ENCODE peak calls at places on chromosomes 16 and 17, in seven cellular contexts. V, J, U, Y, Q, M and L are unnamed samples.

GRCh38 chr16:8921626-8921984 is 39.5 kb downstream of the LITAFD start:
- DNase-seq in V (no peak), J (no peak), U (no peak), Y (no peak), Q (no peak), M (no peak), L (no peak)

GRCh38 chr17:44977740-44978584 is 9.9 kb upstream of the C1QL1 start:
- DNase-seq in V (no peak), J (no peak), U (no peak), Y (no peak), Q (no peak), M (no peak), L (no peak)

GRCh38 chr16:13793788-13794461 is 126.0 kb upstream of the ERCC4 start:
- DNase-seq in V (no peak), J (no peak), U (no peak), Y (no peak), Q (no peak), M (no peak), L (no peak)

GRCh38 chr17:63998721-63999679 is 849 bp downstream of the PRR29 start:
- DNase-seq in V (no peak), J (no peak), U (no peak), Y (no peak), Q (no peak), M (peak; percentile 24), L (no peak)

GRCh38 chr16:57633383-57634064 is 5.1 kb downstream of the ADGRG1 start:
- DNase-seq in V (no peak), J (no peak), U (no peak), Y (no peak), Q (no peak), M (no peak), L (no peak)

GRCh38 chr17:76670020-76670707 is 26.6 kb upstream of the ST6GALNAC1 start:
- DNase-seq in V (no peak), J (no peak), U (no peak), Y (no peak), Q (no peak), M (no peak), L (no peak)

GRCh38 chr17:83079766-83080616 is 582 bp downstream of the METRNL start:
- DNase-seq in V (no peak), J (no peak), U (no peak), Y (no peak), Q (no peak), M (no peak), L (no peak)

GRCh38 chr17:75396025-75396424 is 9.5 kb downstream of the GRB2 start:
- DNase-seq in V (no peak), J (no peak), U (no peak), Y (no peak), Q (no peak), M (no peak), L (no peak)

GRCh38 chr16:19046062-19046461 is 21.4 kb upstream of the COQ7 start:
- DNase-seq in V (no peak), J (no peak), U (no peak), Y (no peak), Q (no peak), M (no peak), L (no peak)

GRCh38 chr17:78669256-78669974 is 92.2 kb upstream of the DNAH17 start:
- DNase-seq in V (no peak), J (no peak), U (no peak), Y (no peak), Q (no peak), M (no peak), L (no peak)

GRCh38 chr16:27611340-27611739 is 61.4 kb downstream of the KATNIP start:
- DNase-seq in V (no peak), J (no peak), U (no peak), Y (no peak), Q (no peak), M (no peak), L (no peak)

GRCh38 chr16:54284319-54284930 is 2.2 kb downstream of the IRX3 start:
- DNase-seq in V (no peak), J (no peak), U (no peak), Y (no peak), Q (no peak), M (no peak), L (no peak)

GRCh38 chr17:51013322-51013721 is 107.3 kb downstream of the SPAG9 start:
- DNase-seq in V (no peak), J (no peak), U (no peak), Y (no peak), Q (no peak), M (no peak), L (no peak)

GRCh38 chr17:77827461-77827968 is 131.0 kb upstream of the TNRC6C start:
- DNase-seq in V (no peak), J (no peak), U (no peak), Y (no peak), Q (no peak), M (no peak), L (no peak)

GRCh38 chr17:32486091-32486700 is 597 bp upstream of the CDK5R1 start:
- DNase-seq in V (peak; percentile 33), J (no peak), U (peak; percentile 84), Y (peak; percentile 73), Q (peak; percentile 58), M (peak; percentile 70), L (no peak)

GRCh38 chr17:60355663-60356594 is 36.0 kb downstream of the USP32 start:
- DNase-seq in V (no peak), J (peak; percentile 54), U (no peak), Y (no peak), Q (no peak), M (no peak), L (no peak)

GRCh38 chr17:6402258-6402657 is 32.7 kb downstream of the AIPL1 start:
- DNase-seq in V (no peak), J (no peak), U (no peak), Y (no peak), Q (no peak), M (no peak), L (no peak)

GRCh38 chr16:82867425-82867824 is 240.7 kb downstream of the CDH13 start:
- DNase-seq in V (no peak), J (no peak), U (no peak), Y (peak; percentile 79), Q (no peak), M (no peak), L (no peak)

GRCh38 chr17:65794572-65794971 is 233.1 kb upstream of the AXIN2 start:
- DNase-seq in V (no peak), J (no peak), U (no peak), Y (peak; percentile 34), Q (peak; percentile 61), M (no peak), L (no peak)

GRCh38 chr16:82033006-82033405 is 2.0 kb upstream of the HSD17B2 start:
- DNase-seq in V (no peak), J (no peak), U (no peak), Y (no peak), Q (no peak), M (no peak), L (no peak)

GRCh38 chr17:73397856-73398540 is 86.2 kb upstream of the CDC42EP4 start:
- DNase-seq in V (no peak), J (no peak), U (no peak), Y (no peak), Q (no peak), M (no peak), L (no peak)

GRCh38 chr17:7214300-7215135 is 5.1 kb downstream of the DLG4 start:
- DNase-seq in V (peak; percentile 88), J (peak; percentile 100), U (peak; percentile 97), Y (peak; percentile 97), Q (peak; percentile 97), M (peak; percentile 97), L (peak; percentile 92)

GRCh38 chr17:39359994-39360393 is 41.4 kb downstream of the FBXL20 start:
- DNase-seq in V (no peak), J (no peak), U (no peak), Y (no peak), Q (no peak), M (no peak), L (no peak)

GRCh38 chr17:40480501-40481003 is 20.9 kb downstream of the TNS4 start:
- DNase-seq in V (no peak), J (peak; percentile 91), U (no peak), Y (peak; percentile 47), Q (peak; percentile 50), M (peak; percentile 95), L (no peak)

GRCh38 chr16:188674-189073 is 8.4 kb downstream of the HBQ1 start:
- DNase-seq in V (no peak), J (no peak), U (no peak), Y (no peak), Q (no peak), M (no peak), L (no peak)

GRCh38 chr16:71360378-71360777 is 1.9 kb downstream of the CALB2 start:
- DNase-seq in V (peak; percentile 35), J (no peak), U (peak; percentile 91), Y (peak; percentile 96), Q (peak; percentile 90), M (no peak), L (no peak)

GRCh38 chr16:53370827-53371226 is 63.4 kb upstream of the RBL2 start:
- DNase-seq in V (no peak), J (no peak), U (no peak), Y (no peak), Q (no peak), M (no peak), L (no peak)

GRCh38 chr16:31400191-31400590 is 7.1 kb downstream of the ITGAD start:
- DNase-seq in V (no peak), J (no peak), U (no peak), Y (no peak), Q (no peak), M (no peak), L (no peak)

GRCh38 chr17:29039764-29040598 is 3.0 kb upstream of the PIPOX start:
- DNase-seq in V (no peak), J (no peak), U (peak; percentile 69), Y (peak; percentile 87), Q (peak; percentile 78), M (no peak), L (peak; percentile 52)

GRCh38 chr17:38453951-38454421 is 25.7 kb downstream of the ARHGAP23 start:
- DNase-seq in V (no peak), J (no peak), U (no peak), Y (peak; percentile 77), Q (peak; percentile 51), M (no peak), L (no peak)